ENCODE peak calls at places on chromosome 16, in nine cellular contexts. E is suprapubic skin, G is right lobe of liver, R is AG04450, H is dorsolateral prefrontal cortex, L is cardiac muscle cell, Z is heart right ventricle, C is body of pancreas, F is adrenal gland. P is an unnamed sample.

GRCh38 chr16:28087675-28088285 is 24.3 kb upstream of the GSG1L start:
- DNase-seq in F (no peak), C (no peak), Z (no peak), E (no peak), G (no peak), R (no peak), L (no peak), H (no peak), P (no peak)

GRCh38 chr16:46573008-46573833 is 48.0 kb downstream of the SHCBP1 start:
- DNase-seq in F (no peak), G (no peak), C (no peak), Z (no peak), H (no peak), L (peak), E (no peak), R (no peak), P (no peak)

GRCh38 chr16:27759947-27760844 is 210.3 kb downstream of the KATNIP start:
- DNase-seq in Z (no peak), C (no peak), L (no peak), R (no peak), G (no peak), F (no peak), H (no peak), E (no peak), P (no peak)

GRCh38 chr16:3175157-3176153 is 12.5 kb upstream of the OR1F1 start:
- DNase-seq in Z (no peak), L (peak), H (no peak), R (no peak), E (no peak), G (peak), F (no peak), C (no peak), P (no peak)

GRCh38 chr16:17939052-17939673 is 397.4 kb downstream of the NPIPA8 start:
- DNase-seq in G (no peak), E (no peak), F (no peak), R (no peak), L (no peak), C (no peak), H (no peak), Z (no peak), P (no peak)

GRCh38 chr16:77807-78443 is at the start of gene MPG:
- DNase-seq in H (peak), G (peak), C (peak), E (peak), Z (peak), R (no peak), F (peak), L (peak), P (peak)

GRCh38 chr16:29111421-29111820 is 126.6 kb downstream of the LAT start:
- DNase-seq in R (no peak), H (no peak), L (no peak), G (peak), C (peak), Z (no peak), F (no peak), E (no peak), P (no peak)

GRCh38 chr16:72474511-72475123 is 302.7 kb upstream of the PMFBP1 start:
- DNase-seq in Z (no peak), C (no peak), L (peak), E (no peak), G (no peak), R (peak), F (no peak), H (no peak), P (no peak)

GRCh38 chr16:17053536-17054160 is 417.1 kb downstream of the XYLT1 start:
- DNase-seq in F (no peak), L (no peak), H (no peak), G (no peak), R (no peak), E (no peak), C (no peak), Z (no peak), P (no peak)

GRCh38 chr16:13793788-13794461 is 126.0 kb upstream of the ERCC4 start:
- DNase-seq in G (peak), E (no peak), C (no peak), L (no peak), Z (no peak), H (peak), F (peak), R (no peak), P (peak)

GRCh38 chr16:75909746-75910145 is 183.5 kb upstream of the CPHXL start:
- DNase-seq in R (no peak), H (no peak), C (no peak), F (no peak), L (no peak), G (no peak), E (no peak), Z (no peak), P (no peak)

GRCh38 chr16:85878875-85879274 is 20.1 kb upstream of the IRF8 start:
- DNase-seq in C (no peak), R (peak), F (no peak), Z (no peak), G (no peak), H (no peak), L (peak), E (no peak), P (no peak)

GRCh38 chr16:68283840-68284595 is 19.7 kb downstream of the SLC7A6 start:
- DNase-seq in C (no peak), E (no peak), G (no peak), Z (no peak), R (no peak), F (no peak), L (no peak), H (no peak), P (no peak)

GRCh38 chr16:84571506-84571905 is 46.4 kb downstream of the COTL1 start:
- DNase-seq in Z (no peak), F (no peak), H (no peak), C (no peak), R (no peak), L (no peak), G (no peak), E (no peak), P (no peak)

GRCh38 chr16:2036200-2036966 is 9.7 kb downstream of the NHERF2 start:
- DNase-seq in E (no peak), F (no peak), G (peak), L (no peak), H (no peak), C (no peak), Z (no peak), R (no peak), P (no peak)

GRCh38 chr16:90018297-90019200 is 707 bp downstream of the DBNDD1 start:
- DNase-seq in R (no peak), C (peak), F (peak), H (no peak), L (no peak), Z (no peak), G (no peak), E (no peak), P (no peak)

GRCh38 chr16:90019543-90020259 is 445 bp upstream of the DBNDD1 start:
- DNase-seq in H (no peak), Z (peak), F (no peak), C (peak), G (no peak), E (no peak), R (peak), L (no peak), P (no peak)

GRCh38 chr16:90020260-90020837 is 1.1 kb upstream of the DBNDD1 start:
- DNase-seq in H (no peak), G (no peak), E (no peak), C (no peak), F (no peak), R (no peak), L (no peak), Z (no peak), P (no peak)

GRCh38 chr16:90020838-90021382 is 1.7 kb upstream of the DBNDD1 start:
- DNase-seq in Z (no peak), G (no peak), F (no peak), H (peak), C (no peak), E (no peak), L (no peak), R (peak), P (no peak)

GRCh38 chr16:90019201-90019542 is at the start of gene DBNDD1:
- DNase-seq in F (no peak), Z (no peak), C (peak), R (no peak), E (no peak), L (no peak), G (no peak), H (no peak), P (no peak)
- H3K27ac ChIP-seq in F (peak), Z (peak), C (peak), R (peak), E (peak), L (no peak), G (peak), H (peak), P (peak)

GRCh38 chr16:11816123-11816522 is 19.1 kb upstream of the ZC3H7A start:
- DNase-seq in F (no peak), Z (no peak), G (peak), L (no peak), E (no peak), H (no peak), C (no peak), R (no peak), P (no peak)
- H3K4me3 ChIP-seq in F (no peak), Z (no peak), G (no peak), L (no peak), E (no peak), H (no peak), C (no peak), R (no peak), P (no peak)

GRCh38 chr16:51343411-51343810 is 192.3 kb upstream of the SALL1 start:
- DNase-seq in F (no peak), H (no peak), E (no peak), Z (no peak), L (no peak), G (no peak), R (no peak), C (no peak), P (no peak)

DNA sequence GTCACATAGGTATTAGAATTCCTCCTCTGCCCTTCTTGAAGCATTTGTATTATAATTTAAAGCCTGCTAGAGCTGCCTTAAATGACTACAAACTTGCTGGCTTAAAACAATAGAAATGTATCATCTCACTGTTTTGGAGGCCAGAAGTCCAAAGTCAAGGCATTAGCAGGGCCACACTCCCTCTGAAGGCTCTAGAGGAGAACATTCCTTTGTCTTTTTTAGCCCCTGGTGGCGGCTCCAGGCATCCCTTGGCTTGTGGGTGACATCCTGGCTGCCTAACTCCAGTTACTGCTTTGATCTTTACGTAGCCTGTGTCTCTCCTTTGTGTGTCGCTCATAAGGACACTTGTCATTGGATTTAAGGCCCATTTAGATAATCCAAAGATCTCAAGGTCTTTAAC is 186.6 kb upstream of the SALL1 start:
- DNase-seq in Z (no peak), H (no peak), G (no peak), F (no peak), L (no peak), C (no peak), E (no peak), R (no peak), P (no peak)
- TF ChIP-seq CTCF in Z (no peak), H (no peak), G (no peak), F (no peak), L (peak), C (no peak), E (no peak), R (no peak), P (no peak)

DNA sequence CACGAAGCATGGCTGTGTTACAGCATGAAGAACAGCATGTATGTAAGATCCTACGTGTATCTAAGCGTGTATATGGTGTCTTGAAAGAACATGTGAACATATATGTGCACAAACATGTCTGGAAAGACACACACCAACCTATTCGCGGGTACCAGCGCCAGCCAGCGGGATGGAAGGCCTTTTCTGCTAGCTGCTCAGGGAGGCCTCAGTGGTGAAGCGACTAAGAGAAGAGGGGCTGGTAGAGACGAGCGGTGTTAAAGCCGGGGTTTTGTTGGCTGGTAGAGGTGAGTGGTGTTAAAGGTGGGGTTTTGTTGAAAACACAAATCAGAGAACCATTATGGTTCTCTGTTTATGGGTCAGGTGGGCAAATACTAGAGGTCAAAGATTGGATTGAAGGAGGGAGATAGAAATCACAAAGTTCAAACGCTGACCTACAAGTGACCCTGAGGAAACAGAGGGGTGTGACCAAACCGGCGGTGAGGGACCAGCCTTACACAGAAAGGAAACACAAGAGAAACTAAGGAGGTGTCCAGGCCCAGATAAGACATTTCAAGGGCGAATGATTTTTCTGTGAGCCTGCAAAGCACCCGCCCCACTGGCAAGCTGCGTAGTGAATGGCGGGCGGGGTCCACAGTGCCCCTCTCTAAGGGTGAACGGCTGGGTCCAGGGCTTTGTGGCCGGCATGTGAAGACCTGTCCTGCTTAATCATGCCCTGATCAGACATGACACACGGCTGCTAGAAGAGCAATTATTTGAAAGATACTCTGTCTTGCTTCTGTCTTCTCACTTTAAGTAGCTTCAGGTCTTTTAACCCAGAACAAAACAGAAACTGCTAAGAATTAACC is 8.1 kb downstream of the ZCCHC14 start:
- DNase-seq in L (no peak), C (no peak), E (no peak), Z (no peak), H (no peak), R (no peak), G (no peak), F (peak), P (no peak)
- H3K27ac ChIP-seq in L (peak), C (peak), E (peak), Z (peak), H (no peak), R (no peak), G (peak), F (peak), P (peak)

GRCh38 chr16:58024347-58024672 is 1.2 kb upstream of the MMP15 start:
- DNase-seq in G (no peak), L (no peak), C (no peak), H (no peak), Z (no peak), E (no peak), F (no peak), R (no peak), P (no peak)
- H3K4me3 ChIP-seq in G (no peak), L (no peak), C (no peak), H (peak), Z (peak), E (peak), F (no peak), R (no peak), P (peak)

P was measured in ascending aorta.